ENCODE peak calls at places on chromosome 21, in eight cellular contexts. One of them, this sample, is unnamed. For H3K4me1, the result is how much of the 10 kb centered on the place peaks cover.

GRCh38 chr21:36422279-36423098 is 37.3 kb downstream of the CHAF1B start:
- DNase-seq in HCT116: peak
- DNase-seq in suprapubic skin: no peak
- DNase-seq in mucosa of descending colon: peak
- DNase-seq in Peyer's patch: peak
- DNase-seq in sigmoid colon: no peak
- DNase-seq in CD8-positive, alpha-beta memory T cell: no peak
- DNase-seq in IMR-90: peak
- DNase-seq in this sample: no peak

GRCh38 chr21:26116456-26117011 is 54.0 kb downstream of the APP start:
- DNase-seq in HCT116: no peak
- DNase-seq in suprapubic skin: no peak
- DNase-seq in mucosa of descending colon: no peak
- DNase-seq in Peyer's patch: no peak
- DNase-seq in sigmoid colon: no peak
- DNase-seq in CD8-positive, alpha-beta memory T cell: no peak
- DNase-seq in IMR-90: peak
- DNase-seq in this sample: no peak

GRCh38 chr21:38995071-38995669 is 188.1 kb downstream of the PSMG1 start:
- DNase-seq in HCT116: no peak
- DNase-seq in suprapubic skin: no peak
- DNase-seq in mucosa of descending colon: no peak
- DNase-seq in Peyer's patch: no peak
- DNase-seq in sigmoid colon: no peak
- DNase-seq in CD8-positive, alpha-beta memory T cell: no peak
- DNase-seq in IMR-90: no peak
- DNase-seq in this sample: no peak

GRCh38 chr21:20459838-20460237 is 538.4 kb upstream of the NCAM2 start:
- DNase-seq in HCT116: no peak
- DNase-seq in suprapubic skin: no peak
- DNase-seq in mucosa of descending colon: no peak
- DNase-seq in Peyer's patch: no peak
- DNase-seq in sigmoid colon: no peak
- DNase-seq in CD8-positive, alpha-beta memory T cell: no peak
- DNase-seq in IMR-90: no peak
- DNase-seq in this sample: no peak

GRCh38 chr21:36883532-36884486 is 82.7 kb downstream of the HLCS start:
- DNase-seq in HCT116: no peak
- DNase-seq in suprapubic skin: no peak
- DNase-seq in mucosa of descending colon: no peak
- DNase-seq in Peyer's patch: no peak
- DNase-seq in sigmoid colon: no peak
- DNase-seq in CD8-positive, alpha-beta memory T cell: no peak
- DNase-seq in IMR-90: peak
- DNase-seq in this sample: no peak

GRCh38 chr21:43741425-43742096 is 22.6 kb downstream of the PDXK start:
- DNase-seq in HCT116: no peak
- DNase-seq in suprapubic skin: no peak
- DNase-seq in mucosa of descending colon: no peak
- DNase-seq in Peyer's patch: no peak
- DNase-seq in sigmoid colon: no peak
- DNase-seq in CD8-positive, alpha-beta memory T cell: no peak
- DNase-seq in IMR-90: no peak
- DNase-seq in this sample: no peak

GRCh38 chr21:39707316-39707715 is 37.7 kb upstream of the IGSF5 start:
- DNase-seq in HCT116: no peak
- DNase-seq in suprapubic skin: no peak
- DNase-seq in mucosa of descending colon: no peak
- DNase-seq in Peyer's patch: no peak
- DNase-seq in sigmoid colon: no peak
- DNase-seq in CD8-positive, alpha-beta memory T cell: no peak
- DNase-seq in IMR-90: no peak
- DNase-seq in this sample: no peak

GRCh38 chr21:40844935-40845334 is 2.0 kb downstream of the DSCAM start:
- DNase-seq in HCT116: no peak
- DNase-seq in suprapubic skin: no peak
- DNase-seq in mucosa of descending colon: no peak
- DNase-seq in Peyer's patch: no peak
- DNase-seq in sigmoid colon: no peak
- DNase-seq in CD8-positive, alpha-beta memory T cell: no peak
- DNase-seq in IMR-90: no peak
- DNase-seq in this sample: no peak

GRCh38 chr21:24375201-24375600 is 1232.1 kb downstream of the MRPL39 start:
- DNase-seq in HCT116: no peak
- DNase-seq in suprapubic skin: no peak
- DNase-seq in mucosa of descending colon: no peak
- DNase-seq in Peyer's patch: no peak
- DNase-seq in sigmoid colon: no peak
- DNase-seq in CD8-positive, alpha-beta memory T cell: no peak
- DNase-seq in IMR-90: no peak
- DNase-seq in this sample: no peak

GRCh38 chr21:37644666-37645065 is 271.6 kb downstream of the KCNJ6 start:
- DNase-seq in HCT116: no peak
- DNase-seq in suprapubic skin: no peak
- DNase-seq in mucosa of descending colon: no peak
- DNase-seq in Peyer's patch: no peak
- DNase-seq in sigmoid colon: no peak
- DNase-seq in CD8-positive, alpha-beta memory T cell: no peak
- DNase-seq in IMR-90: no peak
- DNase-seq in this sample: no peak

GRCh38 chr21:25639922-25640670 is 1.0 kb downstream of the JAM2 start:
- DNase-seq in HCT116: no peak
- DNase-seq in suprapubic skin: peak
- DNase-seq in mucosa of descending colon: peak
- DNase-seq in Peyer's patch: peak
- DNase-seq in sigmoid colon: peak
- DNase-seq in CD8-positive, alpha-beta memory T cell: no peak
- DNase-seq in IMR-90: no peak
- DNase-seq in this sample: peak

GRCh38 chr21:42799516-42799915 is 79.8 kb downstream of the WDR4 start:
- DNase-seq in HCT116: no peak
- DNase-seq in suprapubic skin: no peak
- DNase-seq in mucosa of descending colon: no peak
- DNase-seq in Peyer's patch: peak
- DNase-seq in sigmoid colon: no peak
- DNase-seq in CD8-positive, alpha-beta memory T cell: no peak
- DNase-seq in IMR-90: no peak
- DNase-seq in this sample: no peak

GRCh38 chr21:42102063-42102462 is 30.9 kb downstream of the UMODL1 start:
- DNase-seq in HCT116: no peak
- DNase-seq in suprapubic skin: no peak
- DNase-seq in mucosa of descending colon: no peak
- DNase-seq in Peyer's patch: no peak
- DNase-seq in sigmoid colon: no peak
- DNase-seq in CD8-positive, alpha-beta memory T cell: no peak
- DNase-seq in IMR-90: no peak
- DNase-seq in this sample: no peak

DNA sequence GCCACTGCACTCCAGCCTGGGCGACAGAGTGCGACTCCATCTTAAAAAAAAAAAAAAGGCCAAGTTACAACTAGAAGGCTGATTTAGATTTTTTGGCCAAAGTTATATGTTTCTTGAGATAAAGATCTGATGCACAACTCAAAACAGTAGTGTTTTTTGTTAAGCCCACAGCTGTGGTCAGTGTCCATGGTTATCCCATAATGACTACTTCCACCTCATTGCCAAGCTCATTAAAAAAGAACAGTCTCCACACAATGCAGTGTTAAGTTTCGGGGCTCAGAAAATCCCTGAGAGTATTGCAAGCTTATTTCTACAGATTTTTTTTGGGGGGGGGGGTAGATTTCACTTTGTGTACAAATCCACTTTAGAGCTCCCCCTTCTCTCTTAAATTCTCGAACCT is 120.5 kb downstream of the RUNX1 start:
- DNase-seq in HCT116: no peak
- DNase-seq in suprapubic skin: no peak
- DNase-seq in mucosa of descending colon: no peak
- DNase-seq in Peyer's patch: no peak
- DNase-seq in sigmoid colon: no peak
- DNase-seq in CD8-positive, alpha-beta memory T cell: no peak
- DNase-seq in IMR-90: no peak
- DNase-seq in this sample: no peak
- H3K4me1 ChIP-seq in HCT116: under half
- H3K4me1 ChIP-seq in suprapubic skin: under half
- H3K4me1 ChIP-seq in mucosa of descending colon: under half
- H3K4me1 ChIP-seq in Peyer's patch: under half
- H3K4me1 ChIP-seq in sigmoid colon: under half
- H3K4me1 ChIP-seq in CD8-positive, alpha-beta memory T cell: under half
- H3K4me1 ChIP-seq in IMR-90: under half
- H3K4me1 ChIP-seq in this sample: half or more

GRCh38 chr21:45299864-45300785 is 12.4 kb upstream of the POFUT2 start:
- DNase-seq in HCT116: no peak
- DNase-seq in suprapubic skin: peak
- DNase-seq in mucosa of descending colon: peak
- DNase-seq in Peyer's patch: peak
- DNase-seq in sigmoid colon: peak
- DNase-seq in CD8-positive, alpha-beta memory T cell: no peak
- DNase-seq in IMR-90: peak
- DNase-seq in this sample: peak

GRCh38 chr21:45299026-45299863 is 11.6 kb upstream of the POFUT2 start:
- DNase-seq in HCT116: no peak
- DNase-seq in suprapubic skin: peak
- DNase-seq in mucosa of descending colon: peak
- DNase-seq in Peyer's patch: peak
- DNase-seq in sigmoid colon: peak
- DNase-seq in CD8-positive, alpha-beta memory T cell: no peak
- DNase-seq in IMR-90: no peak
- DNase-seq in this sample: peak

GRCh38 chr21:45301521-45302081 is 13.9 kb upstream of the POFUT2 start:
- DNase-seq in HCT116: no peak
- DNase-seq in suprapubic skin: peak
- DNase-seq in mucosa of descending colon: no peak
- DNase-seq in Peyer's patch: no peak
- DNase-seq in sigmoid colon: peak
- DNase-seq in CD8-positive, alpha-beta memory T cell: no peak
- DNase-seq in IMR-90: no peak
- DNase-seq in this sample: peak

GRCh38 chr21:45302082-45303061 is 14.7 kb upstream of the POFUT2 start:
- DNase-seq in HCT116: no peak
- DNase-seq in suprapubic skin: peak
- DNase-seq in mucosa of descending colon: peak
- DNase-seq in Peyer's patch: peak
- DNase-seq in sigmoid colon: peak
- DNase-seq in CD8-positive, alpha-beta memory T cell: peak
- DNase-seq in IMR-90: no peak
- DNase-seq in this sample: peak

GRCh38 chr21:45300786-45301520 is 13.3 kb upstream of the POFUT2 start:
- DNase-seq in HCT116: no peak
- DNase-seq in suprapubic skin: peak
- DNase-seq in mucosa of descending colon: peak
- DNase-seq in Peyer's patch: peak
- DNase-seq in sigmoid colon: peak
- DNase-seq in CD8-positive, alpha-beta memory T cell: no peak
- DNase-seq in IMR-90: no peak
- DNase-seq in this sample: peak
- H3K4me1 ChIP-seq in HCT116: under half
- H3K4me1 ChIP-seq in suprapubic skin: under half
- H3K4me1 ChIP-seq in mucosa of descending colon: under half
- H3K4me1 ChIP-seq in Peyer's patch: under half
- H3K4me1 ChIP-seq in sigmoid colon: under half
- H3K4me1 ChIP-seq in CD8-positive, alpha-beta memory T cell: under half
- H3K4me1 ChIP-seq in IMR-90: under half
- H3K4me1 ChIP-seq in this sample: under half

GRCh38 chr21:34808569-34809204 is 139.9 kb downstream of the CLIC6 start:
- DNase-seq in HCT116: no peak
- DNase-seq in suprapubic skin: no peak
- DNase-seq in mucosa of descending colon: no peak
- DNase-seq in Peyer's patch: no peak
- DNase-seq in sigmoid colon: no peak
- DNase-seq in CD8-positive, alpha-beta memory T cell: no peak
- DNase-seq in IMR-90: peak
- DNase-seq in this sample: no peak
- H3K4me1 ChIP-seq in HCT116: half or more
- H3K4me1 ChIP-seq in suprapubic skin: under half
- H3K4me1 ChIP-seq in mucosa of descending colon: under half
- H3K4me1 ChIP-seq in Peyer's patch: under half
- H3K4me1 ChIP-seq in sigmoid colon: under half
- H3K4me1 ChIP-seq in CD8-positive, alpha-beta memory T cell: half or more
- H3K4me1 ChIP-seq in IMR-90: half or more
- H3K4me1 ChIP-seq in this sample: half or more

GRCh38 chr21:32521736-32522360 is 63.5 kb downstream of the TCP10L start:
- DNase-seq in HCT116: no peak
- DNase-seq in suprapubic skin: no peak
- DNase-seq in mucosa of descending colon: no peak
- DNase-seq in Peyer's patch: no peak
- DNase-seq in sigmoid colon: no peak
- DNase-seq in CD8-positive, alpha-beta memory T cell: no peak
- DNase-seq in IMR-90: no peak
- DNase-seq in this sample: no peak

GRCh38 chr21:32519945-32520884 is 65.1 kb downstream of the TCP10L start:
- DNase-seq in HCT116: no peak
- DNase-seq in suprapubic skin: no peak
- DNase-seq in mucosa of descending colon: no peak
- DNase-seq in Peyer's patch: no peak
- DNase-seq in sigmoid colon: no peak
- DNase-seq in CD8-positive, alpha-beta memory T cell: no peak
- DNase-seq in IMR-90: no peak
- DNase-seq in this sample: no peak

GRCh38 chr21:32524010-32524719 is 61.2 kb downstream of the TCP10L start:
- DNase-seq in HCT116: no peak
- DNase-seq in suprapubic skin: no peak
- DNase-seq in mucosa of descending colon: no peak
- DNase-seq in Peyer's patch: no peak
- DNase-seq in sigmoid colon: peak
- DNase-seq in CD8-positive, alpha-beta memory T cell: no peak
- DNase-seq in IMR-90: peak
- DNase-seq in this sample: no peak

GRCh38 chr21:32523463-32523862 is 61.9 kb downstream of the TCP10L start:
- DNase-seq in HCT116: no peak
- DNase-seq in suprapubic skin: no peak
- DNase-seq in mucosa of descending colon: no peak
- DNase-seq in Peyer's patch: no peak
- DNase-seq in sigmoid colon: peak
- DNase-seq in CD8-positive, alpha-beta memory T cell: no peak
- DNase-seq in IMR-90: no peak
- DNase-seq in this sample: no peak

DNA sequence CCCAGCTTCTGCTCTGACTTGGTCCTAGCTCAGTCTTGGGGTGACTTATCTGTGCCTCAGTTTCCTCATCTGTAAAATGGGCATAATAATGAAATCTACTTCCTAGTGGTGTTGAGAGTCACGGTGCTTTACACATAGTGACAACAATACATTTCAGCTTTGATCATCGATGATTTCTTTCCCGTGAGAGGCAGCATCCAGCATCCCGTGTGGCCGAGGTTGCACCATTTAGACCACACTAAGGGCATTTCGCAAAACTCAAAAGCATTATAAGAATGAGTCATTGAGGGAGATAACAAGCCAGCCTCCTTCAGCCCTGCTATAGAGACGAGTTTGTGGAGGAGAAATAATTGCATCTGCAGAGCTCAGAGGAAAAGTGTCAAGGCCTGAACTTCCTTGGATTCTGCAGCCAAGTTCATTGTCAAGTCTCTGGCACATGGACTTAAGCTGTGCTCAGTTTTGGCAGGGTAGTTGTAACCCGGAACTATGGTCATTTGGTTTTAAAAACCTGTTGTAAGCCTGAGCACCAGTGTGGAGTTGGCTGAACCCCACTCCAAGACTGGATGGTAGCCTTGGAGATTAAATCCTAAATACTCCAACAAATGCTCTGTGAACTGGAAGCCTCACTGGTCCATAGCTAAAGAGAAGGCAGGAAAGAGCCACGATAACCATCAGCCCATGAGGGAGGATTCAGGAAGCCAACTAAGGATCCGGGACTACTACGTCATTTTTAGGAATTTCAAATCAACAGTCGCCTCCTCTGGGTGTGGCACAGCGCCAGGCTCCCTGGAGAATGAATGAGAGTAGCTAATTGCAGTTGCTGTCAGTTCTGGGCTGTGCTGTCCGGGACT is 64.2 kb downstream of the TCP10L start:
- DNase-seq in HCT116: no peak
- DNase-seq in suprapubic skin: peak
- DNase-seq in mucosa of descending colon: peak
- DNase-seq in Peyer's patch: peak
- DNase-seq in sigmoid colon: peak
- DNase-seq in CD8-positive, alpha-beta memory T cell: no peak
- DNase-seq in IMR-90: peak
- DNase-seq in this sample: peak
- H3K4me1 ChIP-seq in HCT116: under half
- H3K4me1 ChIP-seq in suprapubic skin: under half
- H3K4me1 ChIP-seq in mucosa of descending colon: under half
- H3K4me1 ChIP-seq in Peyer's patch: under half
- H3K4me1 ChIP-seq in sigmoid colon: under half
- H3K4me1 ChIP-seq in CD8-positive, alpha-beta memory T cell: under half
- H3K4me1 ChIP-seq in IMR-90: under half
- H3K4me1 ChIP-seq in this sample: under half

This sample was measured in spleen.